ENCODE peak calls at places on chromosome 14, in five cellular contexts. Y is IMR-90; Z is suprapubic skin; E is CD4-positive, alpha-beta memory T cell; C is ovary. F is an unnamed sample.

GRCh38 chr14:104743461-104744380 is 9.2 kb upstream of the SIVA1 start:
- DNase-seq in Z (no peak), E (no peak), Y (peak; percentile 78), C (no peak), F (no peak)

GRCh38 chr14:71050227-71050823 is 143.1 kb downstream of the PCNX1 start:
- DNase-seq in Z (no peak), C (no peak), Y (peak; percentile 20), E (no peak), F (peak; percentile 38)

GRCh38 chr14:84003316-84003715 is 1526.6 kb upstream of the FLRT2 start:
- DNase-seq in E (no peak), Y (no peak), Z (no peak), C (no peak), F (peak; percentile 11)

GRCh38 chr14:84095796-84096195 is 1434.1 kb upstream of the FLRT2 start:
- DNase-seq in Z (no peak), C (no peak), Y (no peak), E (no peak), F (no peak)

GRCh38 chr14:48096869-48097268 is 421.5 kb upstream of the MDGA2 start:
- DNase-seq in E (no peak), Z (no peak), C (no peak), Y (no peak), F (no peak)

GRCh38 chr14:91473046-91473445 is 37.1 kb downstream of the PPP4R3A start:
- DNase-seq in Y (no peak), E (no peak), C (no peak), Z (no peak), F (no peak)

GRCh38 chr14:94748667-94749347 is 21.1 kb downstream of the GSC start:
- DNase-seq in Y (no peak), C (no peak), E (no peak), Z (no peak), F (peak; percentile 23)

GRCh38 chr14:92385561-92385960 is 62.6 kb downstream of the SLC24A4 start:
- DNase-seq in Y (no peak), Z (no peak), C (no peak), E (no peak), F (no peak)

GRCh38 chr14:105330491-105330895 is 15.9 kb downstream of the PACS2 start:
- DNase-seq in Z (no peak), C (no peak), Y (peak; percentile 60), E (no peak), F (peak; percentile 55)

GRCh38 chr14:60161176-60162107 is 3.8 kb downstream of the DHRS7 start:
- DNase-seq in E (no peak), C (no peak), Y (peak; percentile 18), Z (peak; percentile 66), F (peak; percentile 28)

GRCh38 chr14:57609313-57609712 is 115.7 kb upstream of the CCDC198 start:
- DNase-seq in E (no peak), C (no peak), Z (no peak), Y (no peak), F (no peak)

GRCh38 chr14:34052658-34053014 is 101.8 kb upstream of the EGLN3 start:
- DNase-seq in C (no peak), Y (no peak), E (no peak), Z (no peak), F (peak; percentile 23)

GRCh38 chr14:102683399-102684275 is 91.2 kb downstream of the RCOR1 start:
- DNase-seq in Y (no peak), E (no peak), Z (no peak), C (no peak), F (no peak)

GRCh38 chr14:105268736-105269354 is 20.5 kb downstream of the BTBD6 start:
- DNase-seq in E (no peak), Y (no peak), Z (no peak), C (no peak), F (no peak)

GRCh38 chr14:91382712-91383111 is 34.9 kb downstream of the CCDC88C start:
- DNase-seq in E (no peak), Z (no peak), C (no peak), Y (no peak), F (no peak)

GRCh38 chr14:103748539-103748867 is 32.9 kb downstream of the ZFYVE21 start:
- DNase-seq in Z (no peak), C (no peak), Y (no peak), E (peak; percentile 56), F (no peak)

DNA sequence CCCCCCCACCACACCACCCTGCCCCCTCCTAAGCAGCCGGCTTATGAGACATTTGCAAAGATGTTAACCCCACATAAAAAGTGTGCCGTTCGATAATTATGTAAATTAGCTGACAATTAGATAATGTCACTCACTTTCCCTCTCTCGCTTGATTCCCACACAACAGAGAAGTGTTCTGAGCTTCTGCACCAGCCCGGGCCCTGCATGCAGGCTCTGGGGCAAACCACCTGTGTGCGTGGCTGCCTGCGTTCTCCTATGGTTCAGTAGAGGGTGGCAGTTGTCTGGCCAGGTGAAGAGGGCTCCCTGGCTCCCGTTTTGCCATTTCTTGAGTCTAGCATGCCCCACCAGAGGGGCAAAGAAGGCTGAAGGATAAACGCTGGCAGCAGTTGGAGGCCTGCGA is 68.0 kb downstream of the NRXN3 start:
- DNase-seq in E (no peak), Y (no peak), C (no peak), Z (no peak), F (no peak)
- H3K4me3 ChIP-seq in E (no peak overlapping the region), Y (no peak overlapping the region), C (no peak overlapping the region), Z (no peak overlapping the region), F (no peak overlapping the region)

GRCh38 chr14:24187538-24187915 is 1.1 kb downstream of the IPO4 start:
- DNase-seq in Y (no peak), C (no peak), Z (no peak), E (no peak), F (no peak)
- H3K4me3 ChIP-seq in Y (no peak overlapping the region), C (no peak overlapping the region), Z (peak overlapping the region; percentile 90), E (no peak overlapping the region), F (peak overlapping the region; percentile 91)

GRCh38 chr14:99891266-99891665 is 98.1 kb downstream of the EML1 start:
- DNase-seq in Z (no peak), Y (no peak), E (no peak), C (no peak), F (no peak)
- H3K4me3 ChIP-seq in Z (no peak overlapping the region), Y (no peak overlapping the region), E (no peak overlapping the region), C (no peak overlapping the region), F (no peak overlapping the region)

DNA sequence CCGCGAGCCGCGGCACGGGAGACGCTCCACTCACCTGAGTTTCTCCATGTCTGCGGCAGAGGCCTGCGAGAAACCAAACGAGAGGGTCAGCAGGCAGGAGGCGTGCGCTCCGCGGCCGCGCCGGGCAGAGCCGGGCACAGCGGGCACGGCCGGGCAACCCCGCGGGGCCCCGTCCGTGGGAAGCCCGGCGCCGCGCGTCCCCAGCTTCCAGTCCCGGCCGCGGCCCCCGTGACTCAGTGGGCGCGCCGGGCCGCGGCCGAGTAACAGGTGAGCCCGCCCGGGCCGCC is 19.4 kb downstream of the BEGAIN start:
- DNase-seq in Z (no peak), C (no peak), E (no peak), Y (no peak), F (peak; percentile 31)
- H3K4me3 ChIP-seq in Z (peak overlapping the region; percentile 53), C (peak overlapping the region; percentile 47), E (no peak overlapping the region), Y (no peak overlapping the region), F (no peak overlapping the region)

GRCh38 chr14:55019968-55020554 is 6.8 kb downstream of the WDHD1 start:
- DNase-seq in Y (peak; percentile 51), Z (no peak), E (no peak), C (no peak), F (no peak)
- H3K4me3 ChIP-seq in Y (no peak overlapping the region), Z (no peak overlapping the region), E (no peak overlapping the region), C (no peak overlapping the region), F (no peak overlapping the region)

GRCh38 chr14:77140937-77141591 is 527 bp downstream of the ZDHHC22 start:
- DNase-seq in C (no peak), E (no peak), Z (no peak), Y (peak; percentile 18), F (peak; percentile 63)
- H3K4me3 ChIP-seq in C (peak overlapping the region; percentile 19), E (no peak overlapping the region), Z (peak overlapping the region; percentile 46), Y (no peak overlapping the region), F (peak overlapping the region; percentile 44)

GRCh38 chr14:67819563-67820411 is at the start of gene RAD51B:
- DNase-seq in Z (peak; percentile 92), E (peak; percentile 89), Y (peak; percentile 79), C (peak; percentile 86), F (peak; percentile 94)

GRCh38 chr14:67815573-67816235 is 686 bp downstream of the ZFYVE26 start:
- DNase-seq in C (no peak), E (no peak), Z (no peak), Y (peak; percentile 62), F (peak; percentile 64)

GRCh38 chr14:67817750-67818438 is 1.5 kb upstream of the ZFYVE26 start:
- DNase-seq in E (no peak), Y (no peak), Z (no peak), C (no peak), F (no peak)

GRCh38 chr14:67816326-67817009 is at the start of gene ZFYVE26:
- DNase-seq in Y (peak; percentile 94), C (peak; percentile 88), Z (peak; percentile 97), E (peak; percentile 95), F (peak; percentile 98)

DNA sequence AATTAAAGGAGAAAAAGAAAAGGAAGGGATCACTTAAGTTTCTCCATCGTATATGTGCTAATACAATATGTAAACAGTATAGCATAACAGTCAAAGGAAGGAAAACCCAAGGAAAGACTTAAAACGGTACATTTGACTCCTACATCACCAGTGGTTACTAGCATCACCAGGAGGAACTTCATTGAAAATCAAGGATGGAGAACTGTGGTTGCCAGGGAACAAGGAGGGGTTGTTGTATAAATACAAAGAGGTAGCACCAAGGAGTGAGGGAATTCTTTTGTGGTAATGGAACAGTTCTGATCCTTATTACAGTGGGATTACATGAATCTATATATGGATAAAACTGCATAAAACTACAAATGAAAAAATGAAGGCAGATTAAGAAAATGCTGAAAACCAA is 1.6 kb downstream of the ZFYVE26 start:
- DNase-seq in Y (no peak), E (no peak), Z (no peak), C (no peak), F (no peak)
- H3K4me3 ChIP-seq in Y (no peak overlapping the region), E (no peak overlapping the region), Z (peak overlapping the region; percentile 74), C (no peak overlapping the region), F (peak overlapping the region; percentile 87)

GRCh38 chr14:21993837-21994236 is 320.2 kb upstream of the OR4E1 start:
- DNase-seq in E (no peak), Z (no peak), C (no peak), Y (no peak), F (no peak)

GRCh38 chr14:21995332-21995731 is 321.7 kb upstream of the OR4E1 start:
- DNase-seq in C (no peak), Y (no peak), Z (no peak), E (no peak), F (no peak)

GRCh38 chr14:21993070-21993469 is 319.5 kb upstream of the OR4E1 start:
- DNase-seq in Z (no peak), E (no peak), C (no peak), Y (no peak), F (no peak)

GRCh38 chr14:21999400-21999799 is 325.8 kb upstream of the OR4E1 start:
- DNase-seq in Z (no peak), E (peak; percentile 44), Y (no peak), C (no peak), F (no peak)

GRCh38 chr14:21997300-21997699 is 323.7 kb upstream of the OR4E1 start:
- DNase-seq in Y (peak; percentile 4), Z (no peak), E (peak; percentile 58), C (no peak), F (no peak)
- H3K4me3 ChIP-seq in Y (no peak overlapping the region), Z (no peak overlapping the region), E (no peak overlapping the region), C (no peak overlapping the region), F (no peak overlapping the region)